ENCODE peak calls at places on chromosomes 2 and 18, in nine cellular contexts. H is brain microvascular endothelial cell; N is heart right ventricle; W is GM06990; V is lower lobe of right lung; E is CD8-positive, alpha-beta T cell; Q is dorsolateral prefrontal cortex; K is cardiac muscle cell; G is astrocyte. Z is an unnamed sample.

GRCh38 chr2:49971453-49971852 is 817.1 kb upstream of the FSHR start:
- DNase-seq in H (no peak), N (no peak), W (no peak), V (no peak), E (no peak), Q (no peak), K (no peak), G (no peak), Z (no peak)

GRCh38 chr18:8800041-8800441 is 94.7 kb downstream of the MTCL1 start:
- DNase-seq in H (no peak), N (no peak), W (no peak), V (no peak), E (no peak), Q (no peak), K (no peak), G (peak; percentile 92), Z (peak; percentile 47)

GRCh38 chr2:127091148-127091547 is 15.8 kb downstream of the BIN1 start:
- DNase-seq in H (no peak), N (peak; percentile 2), W (no peak), V (no peak), E (no peak), Q (no peak), K (no peak), G (no peak), Z (no peak)

GRCh38 chr2:127859712-127860085 is 1.7 kb upstream of the POLR2D start:
- DNase-seq in H (no peak), N (peak; percentile 26), W (peak; percentile 31), V (peak; percentile 89), E (peak; percentile 84), Q (no peak), K (peak; percentile 93), G (no peak), Z (no peak)

GRCh38 chr2:219656523-219656922 is 29.1 kb downstream of the SLC4A3 start:
- DNase-seq in H (no peak), N (no peak), W (no peak), V (no peak), E (no peak), Q (no peak), K (no peak), G (peak; percentile 70), Z (no peak)

GRCh38 chr2:37219046-37219445 is 12.3 kb downstream of the CEBPZ start:
- DNase-seq in H (no peak), N (no peak), W (no peak), V (no peak), E (no peak), Q (no peak), K (no peak), G (no peak), Z (no peak)

GRCh38 chr2:133266075-133266925 is 302.0 kb downstream of the NCKAP5 start:
- DNase-seq in H (no peak), N (peak; percentile 26), W (peak; percentile 3), V (no peak), E (no peak), Q (no peak), K (peak; percentile 20), G (peak; percentile 29), Z (no peak)

GRCh38 chr2:127108090-127108523 is 1.2 kb upstream of the BIN1 start:
- DNase-seq in H (no peak), N (no peak), W (no peak), V (no peak), E (no peak), Q (no peak), K (no peak), G (no peak), Z (no peak)

GRCh38 chr2:235008584-235009044 is 56.8 kb downstream of the SH3BP4 start:
- DNase-seq in H (no peak), N (no peak), W (no peak), V (no peak), E (no peak), Q (no peak), K (no peak), G (no peak), Z (no peak)

GRCh38 chr2:196884368-196884767 is 42.1 kb downstream of the PGAP1 start:
- DNase-seq in H (no peak), N (no peak), W (peak; percentile 26), V (no peak), E (no peak), Q (no peak), K (no peak), G (no peak), Z (no peak)

GRCh38 chr18:75269696-75270095 is 59.1 kb downstream of the TSHZ1 start:
- DNase-seq in H (no peak), N (no peak), W (no peak), V (no peak), E (no peak), Q (no peak), K (no peak), G (no peak), Z (no peak)
- H3K4me3 ChIP-seq in H (no peak overlapping the region), N (no peak overlapping the region), W (no peak overlapping the region), V (no peak overlapping the region), E (no peak overlapping the region), Q (no peak overlapping the region), K (no peak overlapping the region), G (no peak overlapping the region), Z (no peak overlapping the region)

GRCh38 chr2:47299555-47299954 is 103.4 kb upstream of the MSH2 start:
- DNase-seq in H (peak; percentile 72), N (no peak), W (no peak), V (no peak), E (no peak), Q (no peak), K (no peak), G (peak; percentile 90), Z (no peak)
- TF ChIP-seq CTCF in H (peak; percentile 17), N (no peak), W (no peak), V (no peak), E (no peak), Q (no peak), K (no peak), G (no peak), Z (no peak)

GRCh38 chr2:134782792-134783191 is 55.6 kb upstream of the ACMSD start:
- DNase-seq in H (peak; percentile 43), N (no peak), W (no peak), V (no peak), E (no peak), Q (no peak), K (peak; percentile 19), G (no peak), Z (peak; percentile 49)
- H3K27me3 ChIP-seq in H (no peaks in the 10 kb centered on the region), N (no peaks in the 10 kb centered on the region), W (no peaks in the 10 kb centered on the region), V (no peaks in the 10 kb centered on the region), E (no peaks in the 10 kb centered on the region), Q (no peaks in the 10 kb centered on the region), K (no peaks in the 10 kb centered on the region), G (no peaks in the 10 kb centered on the region), Z (no peaks in the 10 kb centered on the region)

DNA sequence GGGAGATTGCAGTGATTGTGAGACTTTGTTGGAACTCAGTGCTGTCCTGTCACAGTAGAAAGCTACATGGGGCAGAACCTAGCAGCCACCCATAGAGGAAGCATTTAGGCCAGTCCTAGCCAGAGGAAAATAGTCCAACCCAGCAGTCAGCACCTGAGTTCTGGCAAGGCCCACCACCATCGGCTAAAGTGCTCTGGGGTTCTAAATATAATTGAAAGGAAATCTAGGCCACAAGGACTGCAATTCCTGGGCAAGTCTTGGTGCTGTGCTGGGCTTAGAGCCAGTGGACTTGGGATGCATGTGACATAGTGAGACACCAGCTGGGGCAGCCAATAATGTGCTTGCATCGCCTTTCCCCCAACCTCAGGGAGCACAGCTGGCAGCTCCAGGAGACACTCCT is 28.9 kb upstream of the ACTR2 start:
- DNase-seq in H (no peak), N (no peak), W (no peak), V (no peak), E (no peak), Q (no peak), K (no peak), G (peak; percentile 10), Z (no peak)
- H3K4me3 ChIP-seq in H (no peak overlapping the region), N (no peak overlapping the region), W (no peak overlapping the region), V (no peak overlapping the region), E (no peak overlapping the region), Q (no peak overlapping the region), K (no peak overlapping the region), G (no peak overlapping the region), Z (no peak overlapping the region)

Z was measured in kidney epithelial cell.